ENCODE peak calls at places on chromosomes 12 and 14, in six cellular contexts. One of them, this sample, is unnamed.

GRCh38 chr12:115004469-115005146 is 320.6 kb upstream of the TBX3 start:
- DNase-seq in EH: peak; percentile 20
- DNase-seq in sciatic nerve: no peak
- DNase-seq in neural crest cell: no peak
- DNase-seq in stomach: no peak
- DNase-seq in T-cell: no peak
- DNase-seq in this sample: no peak

GRCh38 chr12:1972856-1973317 is 31.4 kb downstream of the DCP1B start:
- DNase-seq in EH: peak; percentile 73
- DNase-seq in sciatic nerve: peak; percentile 64
- DNase-seq in neural crest cell: no peak
- DNase-seq in stomach: no peak
- DNase-seq in T-cell: no peak
- DNase-seq in this sample: peak; percentile 22

GRCh38 chr12:29207120-29207519 is 58.0 kb downstream of the FAR2 start:
- DNase-seq in EH: no peak
- DNase-seq in sciatic nerve: no peak
- DNase-seq in neural crest cell: no peak
- DNase-seq in stomach: no peak
- DNase-seq in T-cell: no peak
- DNase-seq in this sample: no peak

GRCh38 chr12:14157129-14157747 is 175.8 kb upstream of the GRIN2B start:
- DNase-seq in EH: no peak
- DNase-seq in sciatic nerve: no peak
- DNase-seq in neural crest cell: no peak
- DNase-seq in stomach: no peak
- DNase-seq in T-cell: no peak
- DNase-seq in this sample: no peak

GRCh38 chr12:8687846-8688601 is 9.8 kb upstream of the RIMKLB start:
- DNase-seq in EH: peak; percentile 80
- DNase-seq in sciatic nerve: no peak
- DNase-seq in neural crest cell: peak; percentile 29
- DNase-seq in stomach: no peak
- DNase-seq in T-cell: no peak
- DNase-seq in this sample: peak; percentile 64

GRCh38 chr14:55356913-55357312 is 54.7 kb downstream of the ATG14 start:
- DNase-seq in EH: no peak
- DNase-seq in sciatic nerve: no peak
- DNase-seq in neural crest cell: no peak
- DNase-seq in stomach: no peak
- DNase-seq in T-cell: no peak
- DNase-seq in this sample: no peak

GRCh38 chr12:132445884-132446471 is 44.0 kb upstream of the FBRSL1 start:
- DNase-seq in EH: no peak
- DNase-seq in sciatic nerve: no peak
- DNase-seq in neural crest cell: no peak
- DNase-seq in stomach: peak; percentile 64
- DNase-seq in T-cell: peak; percentile 84
- DNase-seq in this sample: peak; percentile 18

GRCh38 chr14:61568572-61569011 is 126.7 kb upstream of the HIF1A start:
- DNase-seq in EH: no peak
- DNase-seq in sciatic nerve: no peak
- DNase-seq in neural crest cell: no peak
- DNase-seq in stomach: peak; percentile 72
- DNase-seq in T-cell: peak; percentile 50
- DNase-seq in this sample: no peak

GRCh38 chr12:109714141-109714912 is 702 bp downstream of the FAM222A start:
- DNase-seq in EH: peak; percentile 53
- DNase-seq in sciatic nerve: peak; percentile 78
- DNase-seq in neural crest cell: peak; percentile 77
- DNase-seq in stomach: peak; percentile 73
- DNase-seq in T-cell: peak; percentile 27
- DNase-seq in this sample: peak; percentile 62

GRCh38 chr14:95092723-95093122 is 64.6 kb downstream of the DICER1 start:
- DNase-seq in EH: no peak
- DNase-seq in sciatic nerve: no peak
- DNase-seq in neural crest cell: no peak
- DNase-seq in stomach: no peak
- DNase-seq in T-cell: no peak
- DNase-seq in this sample: no peak

GRCh38 chr14:105333020-105333490 is 18.5 kb downstream of the PACS2 start:
- DNase-seq in EH: no peak
- DNase-seq in sciatic nerve: no peak
- DNase-seq in neural crest cell: no peak
- DNase-seq in stomach: no peak
- DNase-seq in T-cell: no peak
- DNase-seq in this sample: no peak

GRCh38 chr14:75566321-75566720 is 12.1 kb upstream of the FLVCR2 start:
- DNase-seq in EH: no peak
- DNase-seq in sciatic nerve: no peak
- DNase-seq in neural crest cell: no peak
- DNase-seq in stomach: no peak
- DNase-seq in T-cell: peak; percentile 37
- DNase-seq in this sample: peak; percentile 41

GRCh38 chr12:86600664-86601231 is 344.6 kb upstream of the MGAT4C start:
- DNase-seq in EH: no peak
- DNase-seq in sciatic nerve: peak; percentile 37
- DNase-seq in neural crest cell: no peak
- DNase-seq in stomach: no peak
- DNase-seq in T-cell: no peak
- DNase-seq in this sample: no peak

GRCh38 chr14:84025258-84026012 is 1504.5 kb upstream of the FLRT2 start:
- DNase-seq in EH: no peak
- DNase-seq in sciatic nerve: no peak
- DNase-seq in neural crest cell: no peak
- DNase-seq in stomach: peak; percentile 31
- DNase-seq in T-cell: no peak
- DNase-seq in this sample: no peak

GRCh38 chr12:53219956-53220856 is 11.8 kb downstream of the RARG start:
- DNase-seq in EH: peak; percentile 86
- DNase-seq in sciatic nerve: peak; percentile 83
- DNase-seq in neural crest cell: no peak
- DNase-seq in stomach: peak; percentile 72
- DNase-seq in T-cell: peak; percentile 80
- DNase-seq in this sample: peak; percentile 86

GRCh38 chr14:102962111-102962627 is 39.7 kb downstream of the AMN start:
- DNase-seq in EH: no peak
- DNase-seq in sciatic nerve: no peak
- DNase-seq in neural crest cell: no peak
- DNase-seq in stomach: no peak
- DNase-seq in T-cell: no peak
- DNase-seq in this sample: no peak

GRCh38 chr12:93113317-93114006 is 184.4 kb upstream of the EEA1 start:
- DNase-seq in EH: peak; percentile 33
- DNase-seq in sciatic nerve: no peak
- DNase-seq in neural crest cell: no peak
- DNase-seq in stomach: no peak
- DNase-seq in T-cell: no peak
- DNase-seq in this sample: peak; percentile 16

GRCh38 chr12:50690923-50691322 is 73.0 kb upstream of the ATF1 start:
- DNase-seq in EH: peak; percentile 26
- DNase-seq in sciatic nerve: peak; percentile 71
- DNase-seq in neural crest cell: no peak
- DNase-seq in stomach: no peak
- DNase-seq in T-cell: no peak
- DNase-seq in this sample: no peak

GRCh38 chr14:70886421-70887206 is 20.6 kb upstream of the PCNX1 start:
- DNase-seq in EH: no peak
- DNase-seq in sciatic nerve: no peak
- DNase-seq in neural crest cell: no peak
- DNase-seq in stomach: no peak
- DNase-seq in T-cell: no peak
- DNase-seq in this sample: no peak

GRCh38 chr12:225012-225411 is 11.1 kb upstream of the SLC6A12 start:
- DNase-seq in EH: no peak
- DNase-seq in sciatic nerve: peak; percentile 49
- DNase-seq in neural crest cell: no peak
- DNase-seq in stomach: peak; percentile 24
- DNase-seq in T-cell: no peak
- DNase-seq in this sample: no peak

GRCh38 chr14:89428556-89429196 is 11.6 kb upstream of the FOXN3 start:
- DNase-seq in EH: peak; percentile 36
- DNase-seq in sciatic nerve: no peak
- DNase-seq in neural crest cell: no peak
- DNase-seq in stomach: no peak
- DNase-seq in T-cell: no peak
- DNase-seq in this sample: no peak

GRCh38 chr14:21467620-21468019 is 9.1 kb downstream of the RAB2B start:
- DNase-seq in EH: peak; percentile 88
- DNase-seq in sciatic nerve: no peak
- DNase-seq in neural crest cell: no peak
- DNase-seq in stomach: no peak
- DNase-seq in T-cell: no peak
- DNase-seq in this sample: peak; percentile 93

GRCh38 chr14:68468437-68469207 is 324.2 kb downstream of the ZFP36L1 start:
- DNase-seq in EH: peak; percentile 93
- DNase-seq in sciatic nerve: no peak
- DNase-seq in neural crest cell: no peak
- DNase-seq in stomach: peak; percentile 33
- DNase-seq in T-cell: no peak
- DNase-seq in this sample: peak; percentile 95

GRCh38 chr12:112851024-112851777 is 55.6 kb upstream of the OAS1 start:
- DNase-seq in EH: no peak
- DNase-seq in sciatic nerve: no peak
- DNase-seq in neural crest cell: no peak
- DNase-seq in stomach: no peak
- DNase-seq in T-cell: no peak
- DNase-seq in this sample: peak; percentile 70

GRCh38 chr14:35339761-35340406 is 47.7 kb downstream of the PSMA6 start:
- DNase-seq in EH: no peak
- DNase-seq in sciatic nerve: no peak
- DNase-seq in neural crest cell: no peak
- DNase-seq in stomach: no peak
- DNase-seq in T-cell: no peak
- DNase-seq in this sample: no peak

GRCh38 chr14:75711134-75711795 is 50.2 kb downstream of the TTLL5 start:
- DNase-seq in EH: peak; percentile 68
- DNase-seq in sciatic nerve: no peak
- DNase-seq in neural crest cell: peak; percentile 4
- DNase-seq in stomach: peak; percentile 40
- DNase-seq in T-cell: no peak
- DNase-seq in this sample: peak; percentile 64

GRCh38 chr12:80936353-80936641 is 1.4 kb downstream of the LIN7A start:
- DNase-seq in EH: no peak
- DNase-seq in sciatic nerve: no peak
- DNase-seq in neural crest cell: no peak
- DNase-seq in stomach: no peak
- DNase-seq in T-cell: no peak
- DNase-seq in this sample: no peak

GRCh38 chr14:58777541-58777979 is 139.8 kb downstream of the DACT1 start:
- DNase-seq in EH: peak; percentile 16
- DNase-seq in sciatic nerve: no peak
- DNase-seq in neural crest cell: peak; percentile 28
- DNase-seq in stomach: no peak
- DNase-seq in T-cell: no peak
- DNase-seq in this sample: no peak

GRCh38 chr12:130200445-130200844 is 38.2 kb downstream of the FZD10 start:
- DNase-seq in EH: no peak
- DNase-seq in sciatic nerve: no peak
- DNase-seq in neural crest cell: no peak
- DNase-seq in stomach: peak; percentile 8
- DNase-seq in T-cell: no peak
- DNase-seq in this sample: no peak

GRCh38 chr14:68248481-68249255 is 429.1 kb downstream of the RAD51B start:
- DNase-seq in EH: peak; percentile 67
- DNase-seq in sciatic nerve: peak; percentile 64
- DNase-seq in neural crest cell: peak; percentile 17
- DNase-seq in stomach: no peak
- DNase-seq in T-cell: no peak
- DNase-seq in this sample: peak; percentile 72

GRCh38 chr14:24483604-24484252 is 24.3 kb downstream of the CMA1 start:
- DNase-seq in EH: peak; percentile 42
- DNase-seq in sciatic nerve: no peak
- DNase-seq in neural crest cell: no peak
- DNase-seq in stomach: no peak
- DNase-seq in T-cell: no peak
- DNase-seq in this sample: peak; percentile 54

GRCh38 chr12:131892711-131893604 is 1.5 kb upstream of the ULK1 start:
- DNase-seq in EH: no peak
- DNase-seq in sciatic nerve: no peak
- DNase-seq in neural crest cell: no peak
- DNase-seq in stomach: no peak
- DNase-seq in T-cell: no peak
- DNase-seq in this sample: no peak

GRCh38 chr12:80821513-80822000 is 104.8 kb downstream of the MYF5 start:
- DNase-seq in EH: no peak
- DNase-seq in sciatic nerve: no peak
- DNase-seq in neural crest cell: no peak
- DNase-seq in stomach: no peak
- DNase-seq in T-cell: no peak
- DNase-seq in this sample: no peak

GRCh38 chr14:50139192-50139591 is 22.8 kb upstream of the VCPKMT start:
- DNase-seq in EH: peak; percentile 81
- DNase-seq in sciatic nerve: no peak
- DNase-seq in neural crest cell: no peak
- DNase-seq in stomach: no peak
- DNase-seq in T-cell: no peak
- DNase-seq in this sample: peak; percentile 8

GRCh38 chr12:89825591-89826449 is 117.2 kb upstream of the ATP2B1 start:
- DNase-seq in EH: peak; percentile 28
- DNase-seq in sciatic nerve: no peak
- DNase-seq in neural crest cell: no peak
- DNase-seq in stomach: no peak
- DNase-seq in T-cell: no peak
- DNase-seq in this sample: peak; percentile 72

GRCh38 chr12:2064078-2064507 is 11.3 kb downstream of the CACNA1C start:
- DNase-seq in EH: peak; percentile 70
- DNase-seq in sciatic nerve: no peak
- DNase-seq in neural crest cell: no peak
- DNase-seq in stomach: no peak
- DNase-seq in T-cell: no peak
- DNase-seq in this sample: peak; percentile 42

GRCh38 chr12:65810036-65810435 is 14.2 kb upstream of the HMGA2 start:
- DNase-seq in EH: peak; percentile 63
- DNase-seq in sciatic nerve: no peak
- DNase-seq in neural crest cell: no peak
- DNase-seq in stomach: no peak
- DNase-seq in T-cell: no peak
- DNase-seq in this sample: no peak

GRCh38 chr12:24798335-24798734 is 150.6 kb downstream of the BCAT1 start:
- DNase-seq in EH: no peak
- DNase-seq in sciatic nerve: no peak
- DNase-seq in neural crest cell: no peak
- DNase-seq in stomach: no peak
- DNase-seq in T-cell: no peak
- DNase-seq in this sample: no peak